ENCODE peak calls at places on chromosomes 1 and 21, in ten cellular contexts. U is GM23248, C is breast epithelium, O is Karpas-422, L is ovary, Z is IMR-90, N is esophagus squamous epithelium, G is tibial nerve, X is suprapubic skin, W is left lung. E is an unnamed sample. For H3K9me3, the result is how much of the 10 kb centered on the place peaks cover.

GRCh38 chr1:231969078-231969477 is 342.5 kb downstream of the DISC1 start:
- DNase-seq in U (no peak), C (no peak), O (peak), L (no peak), Z (no peak), N (no peak), G (no peak), X (no peak), W (no peak), E (no peak)

GRCh38 chr1:203511513-203511912 is 17.6 kb downstream of the OPTC start:
- DNase-seq in U (no peak), C (no peak), O (no peak), L (no peak), Z (no peak), N (no peak), G (no peak), X (no peak), W (no peak), E (no peak)

GRCh38 chr1:203338335-203339036 is 12.4 kb downstream of the FMOD start:
- DNase-seq in U (peak), C (peak), O (peak), L (peak), Z (peak), N (no peak), G (no peak), X (no peak), W (no peak), E (peak)

GRCh38 chr21:25818156-25818950 is 83.6 kb downstream of the GABPA start:
- DNase-seq in U (no peak), C (no peak), O (no peak), L (no peak), Z (no peak), N (no peak), G (no peak), X (no peak), W (no peak), E (no peak)

GRCh38 chr1:197471248-197472035 is 203.4 kb downstream of the CRB1 start:
- DNase-seq in U (no peak), C (no peak), O (no peak), L (peak), Z (no peak), N (no peak), G (no peak), X (no peak), W (no peak), E (no peak)

GRCh38 chr1:201089621-201090020 is 22.6 kb downstream of the CACNA1S start:
- DNase-seq in U (no peak), C (no peak), O (no peak), L (no peak), Z (no peak), N (no peak), G (no peak), X (no peak), W (no peak), E (no peak)

GRCh38 chr1:208461680-208462079 is 217.5 kb upstream of the PLXNA2 start:
- DNase-seq in U (no peak), C (no peak), O (peak), L (no peak), Z (no peak), N (no peak), G (no peak), X (no peak), W (no peak), E (no peak)

GRCh38 chr1:162136760-162137537 is 67.5 kb downstream of the NOS1AP start:
- DNase-seq in U (peak), C (no peak), O (no peak), L (no peak), Z (peak), N (no peak), G (no peak), X (no peak), W (no peak), E (no peak)

GRCh38 chr1:70896224-70896623 is 151.4 kb downstream of the PTGER3 start:
- DNase-seq in U (peak), C (no peak), O (peak), L (no peak), Z (no peak), N (no peak), G (no peak), X (no peak), W (no peak), E (no peak)

GRCh38 chr1:83818916-83819315 is 180.0 kb downstream of the TTLL7 start:
- DNase-seq in U (peak), C (no peak), O (peak), L (no peak), Z (peak), N (no peak), G (no peak), X (no peak), W (no peak), E (no peak)

GRCh38 chr1:28246427-28246832 is 10.5 kb downstream of the ATP5IF1 start:
- DNase-seq in U (peak), C (no peak), O (peak), L (no peak), Z (peak), N (no peak), G (no peak), X (no peak), W (no peak), E (no peak)

GRCh38 chr1:239368436-239369109 is 17.8 kb upstream of the CHRM3 start:
- DNase-seq in U (no peak), C (no peak), O (no peak), L (no peak), Z (no peak), N (no peak), G (no peak), X (no peak), W (no peak), E (no peak)

GRCh38 chr1:209900734-209901133 is 37.3 kb upstream of the SYT14 start:
- DNase-seq in U (peak), C (no peak), O (no peak), L (no peak), Z (peak), N (no peak), G (no peak), X (no peak), W (no peak), E (no peak)

GRCh38 chr1:183473286-183473536 is 912 bp downstream of the SMG7 start:
- DNase-seq in U (no peak), C (no peak), O (peak), L (no peak), Z (no peak), N (no peak), G (no peak), X (no peak), W (no peak), E (no peak)

GRCh38 chr1:64986903-64987871 is 20.8 kb upstream of the JAK1 start:
- DNase-seq in U (no peak), C (no peak), O (no peak), L (no peak), Z (peak), N (no peak), G (no peak), X (no peak), W (no peak), E (no peak)

GRCh38 chr1:61921435-61921834 is 179.2 kb downstream of the PATJ start:
- DNase-seq in U (peak), C (no peak), O (no peak), L (no peak), Z (no peak), N (no peak), G (no peak), X (no peak), W (no peak), E (no peak)

GRCh38 chr1:46131727-46132528 is 501 bp downstream of the PIK3R3 start:
- DNase-seq in U (peak), C (peak), O (peak), L (peak), Z (peak), N (no peak), G (no peak), X (no peak), W (no peak), E (no peak)

GRCh38 chr1:228882785-228883450 is 147.6 kb downstream of the RHOU start:
- DNase-seq in U (no peak), C (no peak), O (no peak), L (no peak), Z (no peak), N (no peak), G (no peak), X (no peak), W (no peak), E (no peak)

GRCh38 chr1:40059960-40060337 is 19.4 kb downstream of the CAP1 start:
- DNase-seq in U (no peak), C (no peak), O (no peak), L (no peak), Z (no peak), N (no peak), G (no peak), X (no peak), W (no peak), E (no peak)

GRCh38 chr1:244735854-244736561 is 83.1 kb downstream of the DESI2 start:
- DNase-seq in U (peak), C (no peak), O (no peak), L (no peak), Z (no peak), N (no peak), G (no peak), X (no peak), W (no peak), E (no peak)
- H3K9me3 ChIP-seq in U (under half), C (under half), O (under half), L (under half), Z (under half), N (under half), G (under half), X (under half), W (under half), E (under half)

DNA sequence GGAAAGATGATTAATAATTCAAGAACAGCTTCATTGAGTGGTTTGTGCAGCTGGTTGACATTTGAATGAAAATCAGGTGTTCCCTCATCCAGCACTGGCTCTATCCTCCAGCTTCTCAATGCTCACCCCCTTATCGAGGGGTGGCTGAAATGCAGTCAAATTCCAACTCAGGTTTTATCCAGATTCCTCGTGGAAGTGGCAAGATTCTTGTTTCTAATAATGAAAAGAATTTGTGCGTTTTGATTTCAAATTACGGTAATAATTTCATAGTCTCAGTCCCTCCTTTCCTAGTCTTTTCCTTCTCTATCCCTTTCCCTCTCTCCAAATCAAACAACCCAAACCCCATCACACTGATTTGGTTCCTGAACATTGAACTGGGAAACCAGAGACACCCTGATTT is 3.1 kb downstream of the CNIH3 start:
- DNase-seq in U (no peak), C (no peak), O (no peak), L (no peak), Z (no peak), N (no peak), G (no peak), X (no peak), W (no peak), E (no peak)
- H3K9me3 ChIP-seq in U (under half), C (under half), O (under half), L (under half), Z (under half), N (under half), G (under half), X (under half), W (under half), E (under half)

DNA sequence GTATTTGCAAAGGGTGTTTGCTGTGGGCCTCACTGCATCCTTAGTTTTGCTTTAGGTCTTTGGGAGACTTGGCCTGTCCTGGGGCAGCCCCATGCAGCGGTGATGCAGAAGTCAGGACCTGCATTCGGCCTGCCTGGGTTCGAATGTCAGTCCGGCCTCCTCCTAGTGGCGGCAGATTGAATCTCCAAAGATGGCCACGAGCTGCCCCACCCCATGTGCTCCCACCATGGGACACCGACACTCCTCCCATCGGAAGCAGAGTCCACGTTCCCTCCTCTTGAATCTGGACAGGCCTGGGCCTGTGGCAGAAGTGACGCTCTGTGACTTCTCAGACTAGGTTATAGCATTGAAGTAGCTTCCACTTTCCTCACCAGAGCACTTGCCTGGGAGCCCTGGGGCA is 16.3 kb upstream of the NPPB start:
- DNase-seq in U (no peak), C (no peak), O (no peak), L (no peak), Z (no peak), N (no peak), G (no peak), X (no peak), W (peak), E (no peak)
- H3K9me3 ChIP-seq in U (under half), C (under half), O (under half), L (under half), Z (under half), N (under half), G (under half), X (under half), W (under half), E (under half)

GRCh38 chr1:4513326-4514114 is 140.9 kb upstream of the AJAP1 start:
- DNase-seq in U (no peak), C (no peak), O (no peak), L (no peak), Z (no peak), N (no peak), G (no peak), X (no peak), W (no peak), E (no peak)

GRCh38 chr1:4510276-4510691 is 144.1 kb upstream of the AJAP1 start:
- DNase-seq in U (no peak), C (peak), O (no peak), L (no peak), Z (no peak), N (no peak), G (no peak), X (no peak), W (no peak), E (no peak)

GRCh38 chr1:4511374-4511773 is 143.0 kb upstream of the AJAP1 start:
- DNase-seq in U (no peak), C (no peak), O (no peak), L (no peak), Z (no peak), N (no peak), G (no peak), X (no peak), W (no peak), E (no peak)

GRCh38 chr1:4515727-4516289 is 138.6 kb upstream of the AJAP1 start:
- DNase-seq in U (no peak), C (no peak), O (no peak), L (no peak), Z (no peak), N (no peak), G (no peak), X (no peak), W (no peak), E (no peak)

DNA sequence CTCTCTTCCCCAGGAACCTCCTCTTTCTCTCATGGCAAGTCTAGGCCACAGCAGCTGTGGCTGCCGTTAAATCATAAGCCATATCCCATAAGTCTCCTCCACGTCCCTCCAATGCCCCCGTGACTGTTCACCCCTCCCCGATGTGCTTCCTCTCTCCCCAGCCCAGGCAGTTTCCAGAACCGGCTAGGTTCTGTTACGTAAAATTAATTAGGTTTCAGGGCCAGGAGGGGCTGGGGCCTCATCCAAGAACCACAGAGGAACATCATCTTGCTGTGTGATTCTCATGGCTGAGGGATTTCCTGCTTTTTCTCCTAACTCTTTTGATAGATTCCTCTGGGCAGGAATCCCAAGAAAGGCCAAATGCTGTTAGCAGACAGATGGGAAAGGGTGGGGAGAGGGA is 141.8 kb upstream of the AJAP1 start:
- DNase-seq in U (no peak), C (no peak), O (no peak), L (peak), Z (no peak), N (no peak), G (no peak), X (no peak), W (no peak), E (no peak)
- H3K9me3 ChIP-seq in U (under half), C (under half), O (under half), L (under half), Z (half or more), N (under half), G (under half), X (under half), W (under half), E (under half)

DNA sequence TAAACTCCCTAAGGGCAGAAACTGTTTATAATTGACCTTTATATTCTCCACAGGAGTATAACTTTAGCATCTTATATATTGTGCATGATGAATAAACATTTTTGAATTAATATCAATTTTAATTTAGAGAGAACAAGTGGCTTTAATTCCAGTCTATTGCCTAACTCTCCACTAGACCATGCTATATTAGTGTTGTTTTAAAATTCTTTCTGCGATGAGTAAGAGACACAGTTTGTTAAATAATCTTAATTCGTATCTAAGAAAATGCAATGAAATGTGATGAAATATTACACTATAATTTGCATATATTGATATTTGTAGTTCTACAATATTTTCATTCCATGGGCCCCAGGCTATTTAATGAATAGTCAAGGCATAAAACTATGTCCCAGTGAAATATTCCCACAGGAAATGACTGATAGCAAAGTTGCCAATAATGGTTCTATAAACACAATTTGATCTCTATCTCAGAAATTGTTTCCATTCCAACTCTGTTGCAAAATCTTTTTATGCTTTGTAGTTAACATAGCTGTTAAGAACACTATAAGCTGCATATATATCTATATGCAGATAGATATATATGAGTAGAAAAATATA is 2.9 kb upstream of the SYDE2 start:
- DNase-seq in U (peak), C (no peak), O (no peak), L (no peak), Z (peak), N (no peak), G (no peak), X (no peak), W (no peak), E (no peak)
- H3K9me3 ChIP-seq in U (under half), C (under half), O (under half), L (under half), Z (under half), N (under half), G (under half), X (under half), W (under half), E (under half)

DNA sequence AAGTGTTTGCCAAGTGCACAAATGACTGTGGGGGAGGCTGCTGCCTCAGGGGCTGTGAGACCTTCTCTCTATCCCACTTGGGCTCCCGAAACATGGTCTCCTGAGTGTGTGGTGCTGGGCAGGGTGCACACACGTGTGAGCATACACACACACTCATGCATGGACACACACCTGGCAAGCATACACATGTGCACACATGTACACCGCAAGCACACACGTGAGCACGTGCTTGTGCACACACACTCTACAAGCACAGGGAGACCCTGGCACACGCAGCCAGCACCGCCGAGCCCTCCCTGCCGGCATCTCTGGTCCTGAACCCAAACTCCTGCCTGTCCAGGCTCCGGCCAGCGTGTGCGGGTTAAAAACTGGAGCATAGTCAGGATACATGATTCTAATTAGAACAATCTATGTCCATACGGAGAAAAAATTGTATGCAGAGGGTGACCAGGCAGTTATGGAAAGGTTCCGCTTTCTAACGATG is 79.4 kb upstream of the TTC34 start:
- DNase-seq in U (no peak), C (no peak), O (no peak), L (no peak), Z (no peak), N (no peak), G (no peak), X (no peak), W (no peak), E (no peak)
- H3K9me3 ChIP-seq in U (under half), C (under half), O (under half), L (under half), Z (half or more), N (under half), G (under half), X (under half), W (under half), E (under half)

DNA sequence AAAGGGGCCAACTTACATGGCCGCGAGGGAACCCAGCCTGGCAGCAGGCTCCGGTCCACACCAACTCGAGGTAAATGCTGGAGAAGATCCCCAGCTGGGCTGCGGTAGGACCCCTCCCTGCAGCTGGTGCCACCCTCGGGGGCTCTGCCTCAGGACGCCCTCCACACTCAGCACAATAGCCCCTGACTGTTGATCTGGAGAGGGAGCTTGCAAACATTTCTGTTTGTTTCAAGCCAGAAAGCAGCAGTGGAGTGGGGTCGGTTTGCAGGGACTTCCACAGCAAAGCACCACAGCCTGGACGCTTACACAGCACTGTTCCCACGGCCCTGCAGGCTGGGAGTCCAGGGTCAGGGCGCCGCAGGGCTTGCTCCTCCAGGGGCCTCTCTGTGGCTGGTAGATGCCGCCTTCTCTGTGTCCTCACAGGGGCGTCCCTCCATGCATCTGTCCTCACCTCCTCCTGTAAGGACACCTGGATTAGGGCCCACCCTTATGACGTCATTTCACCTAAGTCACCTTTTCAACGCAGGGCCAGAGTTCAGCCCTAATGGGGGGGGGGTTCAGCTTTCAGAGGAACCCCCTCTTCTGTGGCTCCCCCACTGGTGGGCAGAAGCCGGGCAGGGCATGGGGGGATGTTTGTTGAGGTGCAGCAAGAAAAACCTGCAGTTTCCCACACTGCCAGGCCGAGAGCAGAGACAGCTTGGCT is 24.1 kb upstream of the TTC34 start:
- DNase-seq in U (no peak), C (no peak), O (no peak), L (no peak), Z (no peak), N (no peak), G (no peak), X (no peak), W (peak), E (no peak)
- H3K9me3 ChIP-seq in U (under half), C (under half), O (under half), L (under half), Z (half or more), N (under half), G (under half), X (under half), W (under half), E (under half)